ENCODE peak calls at places on chromosomes 4 and X, in six cellular contexts. C, F, V, L, P and Y are unnamed samples.

GRCh38 chr4:138644322-138644721 is 371.3 kb upstream of the NOCT start:
- DNase-seq in C (no peak), F (no peak), V (no peak), L (no peak), P (no peak), Y (no peak)

GRCh38 chr4:85919488-85919887 is 440.4 kb downstream of the MAPK10 start:
- DNase-seq in C (no peak), F (no peak), V (no peak), L (no peak), P (no peak), Y (no peak)

GRCh38 chr4:149031399-149031798 is 589.2 kb upstream of the NR3C2 start:
- DNase-seq in C (peak), F (peak), V (no peak), L (no peak), P (no peak), Y (peak)

GRCh38 chr4:106238819-106239420 is 77.1 kb downstream of the TBCK start:
- DNase-seq in C (peak), F (peak), V (no peak), L (no peak), P (no peak), Y (peak)

GRCh38 chrX:118495958-118496762 is 545 bp downstream of the DOCK11 start:
- DNase-seq in C (peak), F (peak), V (peak), L (peak), P (no peak), Y (no peak)

GRCh38 chr4:158209825-158210807 is at the start of gene TMEM144:
- DNase-seq in C (peak), F (peak), V (peak), L (peak), P (peak), Y (peak)

GRCh38 chr4:113564493-113564892 is 197.0 kb downstream of the CAMK2D start:
- DNase-seq in C (no peak), F (no peak), V (no peak), L (no peak), P (no peak), Y (no peak)

GRCh38 chr4:120718979-120719566 is 203.5 kb downstream of the PRDM5 start:
- DNase-seq in C (peak), F (peak), V (peak), L (no peak), P (peak), Y (peak)

GRCh38 chrX:149286940-149287349 is 218.2 kb downstream of the IDS start:
- DNase-seq in C (peak), F (peak), V (peak), L (no peak), P (no peak), Y (peak)

GRCh38 chrX:24259544-24260240 is 54.2 kb downstream of the SUPT20HL2 start:
- DNase-seq in C (peak), F (peak), V (peak), L (no peak), P (no peak), Y (peak)

GRCh38 chr4:7904942-7905341 is 34.7 kb downstream of the AFAP1 start:
- DNase-seq in C (peak), F (no peak), V (no peak), L (no peak), P (peak), Y (peak)

GRCh38 chrX:21438792-21439191 is 64.6 kb downstream of the CNKSR2 start:
- DNase-seq in C (no peak), F (no peak), V (no peak), L (no peak), P (no peak), Y (no peak)

GRCh38 chrX:111375747-111376146 is 36.2 kb downstream of the DCX start:
- DNase-seq in C (peak), F (no peak), V (no peak), L (no peak), P (no peak), Y (peak)

GRCh38 chrX:56248492-56248891 is 16.3 kb downstream of the KLF8 start:
- DNase-seq in C (peak), F (peak), V (peak), L (peak), P (no peak), Y (peak)

GRCh38 chr4:184384056-184384809 is 90.1 kb downstream of the IRF2 start:
- DNase-seq in C (peak), F (peak), V (peak), L (no peak), P (peak), Y (peak)

GRCh38 chrX:13432376-13432775 is 112.5 kb upstream of the ATXN3L start:
- DNase-seq in C (peak), F (no peak), V (no peak), L (no peak), P (peak), Y (peak)

GRCh38 chr4:4480685-4481393 is 61.0 kb downstream of the STX18 start:
- DNase-seq in C (peak), F (no peak), V (no peak), L (no peak), P (no peak), Y (no peak)

GRCh38 chrX:23292979-23293651 is 41.5 kb upstream of the PTCHD1 start:
- DNase-seq in C (peak), F (no peak), V (no peak), L (peak), P (no peak), Y (peak)

GRCh38 chrX:36683507-36683906 is 324.7 kb upstream of the FAM47C start:
- DNase-seq in C (no peak), F (no peak), V (no peak), L (no peak), P (no peak), Y (no peak)

GRCh38 chr4:106273831-106274230 is 42.2 kb downstream of the TBCK start:
- DNase-seq in C (peak), F (no peak), V (no peak), L (no peak), P (no peak), Y (no peak)

GRCh38 chr4:113874480-113874879 is 105.0 kb downstream of the ARSJ start:
- DNase-seq in C (no peak), F (no peak), V (no peak), L (no peak), P (no peak), Y (no peak)

GRCh38 chrX:153779891-153780677 is 757 bp upstream of the SRPK3 start:
- DNase-seq in C (no peak), F (no peak), V (no peak), L (no peak), P (no peak), Y (no peak)

GRCh38 chr4:75736862-75737261 is 12.5 kb downstream of the USO1 start:
- DNase-seq in C (no peak), F (no peak), V (no peak), L (no peak), P (no peak), Y (no peak)

GRCh38 chr4:66094070-66094469 is 423.8 kb upstream of the EPHA5 start:
- DNase-seq in C (no peak), F (no peak), V (no peak), L (no peak), P (no peak), Y (no peak)

GRCh38 chr4:101020956-101021355 is 326.4 kb downstream of the PPP3CA start:
- DNase-seq in C (peak), F (no peak), V (no peak), L (no peak), P (no peak), Y (peak)

GRCh38 chr4:98625920-98626319 is 32.5 kb downstream of the TSPAN5 start:
- DNase-seq in C (no peak), F (no peak), V (no peak), L (no peak), P (no peak), Y (no peak)

GRCh38 chrX:129557844-129558243 is 17.8 kb downstream of the OCRL start:
- DNase-seq in C (no peak), F (no peak), V (no peak), L (no peak), P (no peak), Y (no peak)

GRCh38 chr4:185352202-185352601 is 43.5 kb downstream of the LRP2BP start:
- DNase-seq in C (no peak), F (no peak), V (no peak), L (no peak), P (no peak), Y (no peak)

GRCh38 chr4:150501019-150501727 is 80.8 kb upstream of the MAB21L2 start:
- DNase-seq in C (peak), F (no peak), V (no peak), L (no peak), P (peak), Y (peak)

GRCh38 chr4:81427605-81427922 is 44.1 kb downstream of the RASGEF1B start:
- DNase-seq in C (no peak), F (no peak), V (no peak), L (no peak), P (no peak), Y (no peak)

GRCh38 chrX:151039351-151039750 is 56.2 kb downstream of the HMGB3 start:
- DNase-seq in C (no peak), F (no peak), V (no peak), L (no peak), P (no peak), Y (no peak)

GRCh38 chr4:1809754-1810502 is 16.8 kb downstream of the FGFR3 start:
- DNase-seq in C (peak), F (peak), V (peak), L (peak), P (no peak), Y (no peak)

GRCh38 chr4:87153078-87153477 is 67.3 kb downstream of the KLHL8 start:
- DNase-seq in C (no peak), F (no peak), V (no peak), L (no peak), P (no peak), Y (no peak)

GRCh38 chr4:15525080-15525479 is 55.4 kb downstream of the CC2D2A start:
- DNase-seq in C (no peak), F (no peak), V (no peak), L (no peak), P (no peak), Y (no peak)

GRCh38 chr4:85486425-85487101 is 11.6 kb downstream of the ARHGAP24 start:
- DNase-seq in C (peak), F (no peak), V (no peak), L (no peak), P (no peak), Y (no peak)

GRCh38 chr4:182881928-182882327 is 35.3 kb downstream of the DCTD start:
- DNase-seq in C (peak), F (peak), V (no peak), L (no peak), P (no peak), Y (peak)

GRCh38 chrX:147485207-147485606 is 426.5 kb upstream of the FMR1 start:
- DNase-seq in C (no peak), F (no peak), V (no peak), L (no peak), P (no peak), Y (no peak)
- TF ChIP-seq CTCF in C (no peak), F (no peak), V (no peak), L (no peak), P (no peak), Y (no peak)

GRCh38 chr4:165874799-165875371 is 1.8 kb downstream of the TLL1 start:
- DNase-seq in C (peak), F (peak), V (peak), L (peak), P (no peak), Y (no peak)
- H3K4me3 ChIP-seq in C (peak), F (no peak), V (peak), L (peak), P (no peak), Y (peak)

DNA sequence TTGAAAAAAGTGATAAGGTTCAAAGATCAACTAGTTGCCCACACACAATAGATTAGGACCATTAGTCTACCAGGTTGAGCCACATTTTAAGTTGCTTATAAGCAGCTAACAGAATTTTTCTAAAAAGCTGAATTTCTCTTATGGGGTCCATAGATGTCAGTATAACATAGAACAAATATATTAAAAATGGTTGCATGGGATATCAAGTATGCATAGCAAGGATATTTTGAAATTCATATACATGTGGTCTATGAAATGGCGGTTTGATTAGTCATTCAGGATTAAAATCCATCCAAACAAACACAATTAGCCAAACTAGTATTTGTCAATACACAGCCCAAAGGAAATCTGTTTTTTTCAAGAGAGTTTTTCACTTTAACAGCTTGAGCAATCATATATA is 33.5 kb upstream of the AMOT start:
- DNase-seq in C (no peak), F (no peak), V (no peak), L (no peak), P (no peak), Y (no peak)
- TF ChIP-seq CTCF in C (peak), F (no peak), V (no peak), L (peak), P (no peak), Y (no peak)

GRCh38 chr4:186596346-186596745 is 41.0 kb upstream of the MTNR1A start:
- DNase-seq in C (no peak), F (no peak), V (no peak), L (no peak), P (no peak), Y (no peak)

GRCh38 chr4:186591651-186592050 is 36.3 kb upstream of the MTNR1A start:
- DNase-seq in C (no peak), F (no peak), V (no peak), L (no peak), P (no peak), Y (no peak)

GRCh38 chr4:186593587-186593973 is 38.2 kb upstream of the MTNR1A start:
- DNase-seq in C (no peak), F (no peak), V (no peak), L (no peak), P (no peak), Y (no peak)

GRCh38 chr4:186592961-186593586 is 37.7 kb upstream of the MTNR1A start:
- DNase-seq in C (no peak), F (no peak), V (no peak), L (no peak), P (peak), Y (no peak)

GRCh38 chr4:186592450-186592849 is 37.1 kb upstream of the MTNR1A start:
- DNase-seq in C (no peak), F (no peak), V (no peak), L (no peak), P (no peak), Y (no peak)
- H3K4me3 ChIP-seq in C (no peak), F (no peak), V (no peak), L (no peak), P (no peak), Y (no peak)

DNA sequence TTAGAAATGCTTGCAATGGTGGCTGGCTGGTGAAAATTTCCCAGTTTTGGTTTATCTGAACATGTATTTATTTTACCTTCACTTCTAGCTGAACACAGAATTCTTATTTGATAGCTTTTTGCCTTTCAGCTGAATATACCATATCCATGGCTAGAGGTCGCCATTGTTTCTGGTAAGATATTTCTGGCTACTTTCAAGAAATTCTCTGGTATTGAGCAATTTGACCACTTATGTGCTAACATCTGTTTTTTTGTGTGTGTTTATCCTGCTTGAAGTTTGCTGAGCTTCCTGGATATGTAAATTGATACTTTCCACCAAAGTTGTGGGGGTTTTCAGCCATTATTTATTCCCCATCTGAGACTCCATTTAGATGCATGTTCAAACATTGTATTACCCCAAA is 75.4 kb downstream of the FBXW7 start:
- DNase-seq in C (peak), F (no peak), V (no peak), L (no peak), P (peak), Y (peak)
- TF ChIP-seq CTCF in C (peak), F (no peak), V (no peak), L (no peak), P (no peak), Y (no peak)

DNA sequence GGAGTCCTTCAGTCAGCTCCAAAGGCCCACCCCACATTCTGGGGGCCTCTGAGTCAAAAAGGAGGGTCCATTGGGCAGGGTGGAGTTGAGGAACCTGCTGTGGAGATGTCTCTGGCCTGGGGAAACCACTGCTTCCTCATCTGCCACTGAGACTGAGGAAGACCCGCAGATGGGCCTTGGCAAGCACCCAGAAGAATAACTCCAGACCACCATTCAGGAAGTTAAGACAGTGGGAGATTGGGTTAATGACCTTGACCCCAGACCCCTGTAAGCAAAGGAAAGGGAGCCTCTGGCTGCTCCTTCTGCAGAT is 8.1 kb upstream of the HSD17B10 start:
- DNase-seq in C (no peak), F (no peak), V (no peak), L (no peak), P (no peak), Y (no peak)
- H3K4me3 ChIP-seq in C (no peak), F (no peak), V (peak), L (peak), P (peak), Y (no peak)

DNA sequence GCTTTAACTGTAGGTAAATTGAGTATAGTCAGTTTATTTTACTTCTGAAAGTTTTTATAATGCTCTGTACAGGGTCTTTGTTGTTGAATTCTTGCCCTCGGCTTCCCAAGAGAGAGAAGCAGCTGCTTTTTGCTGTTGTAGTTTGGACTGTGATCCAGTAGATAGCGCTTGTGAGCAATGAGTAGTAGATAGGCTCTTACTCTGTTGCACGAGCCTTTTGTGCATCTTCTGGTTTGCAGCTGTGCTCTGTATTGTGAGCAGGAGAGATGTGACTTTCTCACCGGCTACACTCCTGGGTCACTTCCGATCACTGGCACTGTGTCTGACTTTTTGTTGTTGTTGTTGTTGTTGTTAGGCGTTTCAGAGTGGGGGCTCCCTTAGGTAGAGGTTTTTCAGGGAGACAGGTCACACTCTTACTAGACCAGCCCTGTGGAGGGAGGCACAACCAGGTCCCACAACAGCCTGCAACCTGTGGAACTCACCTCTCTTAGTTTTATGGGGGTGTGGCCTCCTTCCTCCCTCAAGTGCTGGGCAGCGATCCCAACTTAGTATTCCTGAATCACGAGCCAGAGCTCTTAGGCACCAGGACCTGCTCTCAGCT is 822.1 kb upstream of the GALNTL6 start:
- DNase-seq in C (no peak), F (peak), V (no peak), L (no peak), P (no peak), Y (peak)
- TF ChIP-seq CTCF in C (peak), F (peak), V (no peak), L (no peak), P (peak), Y (peak)